ENCODE peak calls at places on chromosomes 4 and X, in six cellular contexts. U, Z, Q, T, R and N are unnamed samples.

GRCh38 chr4:139526928-139527327 is 29.1 kb downstream of the SETD7 start:
- DNase-seq in U (no peak), Z (no peak), Q (no peak), T (no peak), R (no peak), N (no peak)

GRCh38 chr4:3470244-3471097 is 7.4 kb downstream of the DOK7 start:
- DNase-seq in U (no peak), Z (peak), Q (no peak), T (no peak), R (no peak), N (no peak)

GRCh38 chr4:7903686-7904085 is 36.0 kb downstream of the AFAP1 start:
- DNase-seq in U (no peak), Z (peak), Q (no peak), T (no peak), R (no peak), N (no peak)

GRCh38 chrX:75067931-75068330 is 88.2 kb downstream of the ABCB7 start:
- DNase-seq in U (no peak), Z (peak), Q (no peak), T (no peak), R (no peak), N (no peak)

GRCh38 chrX:44874481-44875184 is 1.6 kb downstream of the KDM6A start:
- DNase-seq in U (peak), Z (peak), Q (no peak), T (peak), R (no peak), N (no peak)

GRCh38 chrX:31227250-31227649 is 155.4 kb upstream of the FTHL17 start:
- DNase-seq in U (no peak), Z (peak), Q (no peak), T (no peak), R (peak), N (no peak)

GRCh38 chrX:56745019-56745418 is 16.0 kb downstream of the NBDY start:
- DNase-seq in U (no peak), Z (peak), Q (no peak), T (peak), R (no peak), N (no peak)

GRCh38 chr4:7024336-7024890 is 18.8 kb upstream of the TADA2B start:
- DNase-seq in U (no peak), Z (no peak), Q (no peak), T (no peak), R (no peak), N (no peak)

GRCh38 chr4:98377626-98378025 is 116.4 kb downstream of the RAP1GDS1 start:
- DNase-seq in U (no peak), Z (peak), Q (no peak), T (peak), R (no peak), N (no peak)

GRCh38 chr4:54213001-54213400 is 16.1 kb upstream of the PDGFRA start:
- DNase-seq in U (no peak), Z (no peak), Q (no peak), T (peak), R (no peak), N (no peak)

GRCh38 chrX:39750798-39751197 is 347.0 kb downstream of the BCOR start:
- DNase-seq in U (no peak), Z (no peak), Q (no peak), T (no peak), R (no peak), N (no peak)

GRCh38 chr4:183098080-183098722 is 856 bp upstream of the WWC2 start:
- DNase-seq in U (no peak), Z (peak), Q (no peak), T (peak), R (peak), N (peak)

GRCh38 chr4:183096276-183096965 is 2.6 kb upstream of the WWC2 start:
- DNase-seq in U (no peak), Z (no peak), Q (no peak), T (peak), R (no peak), N (no peak)

GRCh38 chr4:183098723-183099536 is at the start of gene WWC2:
- DNase-seq in U (peak), Z (peak), Q (peak), T (peak), R (peak), N (peak)

GRCh38 chr4:183099537-183100297 is 660 bp downstream of the WWC2 start:
- DNase-seq in U (peak), Z (no peak), Q (peak), T (peak), R (peak), N (peak)

GRCh38 chr4:183097251-183098079 is 1.6 kb upstream of the WWC2 start:
- DNase-seq in U (peak), Z (no peak), Q (peak), T (peak), R (no peak), N (peak)
- H2BK120ac ChIP-seq in U (peak), Z (peak), Q (no peak), T (peak), R (peak), N (peak)

GRCh38 chr4:10084651-10085320 is 31.8 kb downstream of the WDR1 start:
- DNase-seq in U (no peak), Z (no peak), Q (no peak), T (no peak), R (no peak), N (no peak)
- H4K8ac ChIP-seq in U (no peak), Z (no peak), Q (no peak), T (no peak), R (no peak), N (peak)

GRCh38 chr4:173095022-173095421 is 73.6 kb upstream of the GALNT7 start:
- DNase-seq in U (no peak), Z (no peak), Q (no peak), T (no peak), R (no peak), N (no peak)
- H2BK120ac ChIP-seq in U (no peak), Z (no peak), Q (no peak), T (no peak), R (no peak), N (no peak)

GRCh38 chrX:129545408-129545807 is 5.3 kb downstream of the OCRL start:
- DNase-seq in U (no peak), Z (no peak), Q (no peak), T (no peak), R (no peak), N (no peak)

GRCh38 chrX:129544780-129545179 is 4.7 kb downstream of the OCRL start:
- DNase-seq in U (no peak), Z (no peak), Q (no peak), T (no peak), R (no peak), N (no peak)

GRCh38 chrX:129540725-129541184 is 696 bp downstream of the OCRL start:
- DNase-seq in U (peak), Z (no peak), Q (peak), T (no peak), R (no peak), N (no peak)

GRCh38 chrX:129534816-129535578 is 5.1 kb upstream of the OCRL start:
- DNase-seq in U (no peak), Z (peak), Q (no peak), T (peak), R (peak), N (no peak)

GRCh38 chrX:129540068-129540653 is at the start of gene OCRL:
- DNase-seq in U (peak), Z (peak), Q (peak), T (peak), R (peak), N (peak)
- H4K8ac ChIP-seq in U (peak), Z (peak), Q (no peak), T (no peak), R (peak), N (no peak)

GRCh38 chr4:124481123-124481522 is 231.4 kb downstream of the ANKRD50 start:
- DNase-seq in U (no peak), Z (no peak), Q (no peak), T (no peak), R (peak), N (no peak)
- H2BK120ac ChIP-seq in U (no peak), Z (no peak), Q (no peak), T (no peak), R (no peak), N (no peak)